ENCODE peak calls at places on chromosomes 2 and 18, in six cellular contexts. O is A549, G is Peyer's patch, D is right lobe of liver, P is heart left ventricle, U is thyroid gland. Y is an unnamed sample.

GRCh38 chr2:121561617-121562268 is 31.1 kb downstream of the RNU4ATAC start:
- DNase-seq in D (no peak), U (no peak), O (no peak), P (no peak), G (no peak), Y (no peak)

GRCh38 chr2:181368036-181368435 is 89.2 kb upstream of the ITGA4 start:
- DNase-seq in U (no peak), P (no peak), D (no peak), O (no peak), G (no peak), Y (no peak)

GRCh38 chr2:172234716-172235661 is 132.3 kb upstream of the DLX2 start:
- DNase-seq in O (no peak), D (no peak), U (no peak), G (no peak), P (no peak), Y (peak)

GRCh38 chr2:46803911-46804670 is 111.5 kb downstream of the MCFD2 start:
- DNase-seq in U (no peak), G (no peak), P (no peak), O (peak), D (no peak), Y (no peak)

GRCh38 chr2:12533337-12533736 is 183.4 kb upstream of the TRIB2 start:
- DNase-seq in P (no peak), O (no peak), D (no peak), G (no peak), U (no peak), Y (no peak)

GRCh38 chr18:22170421-22171262 is 1.3 kb downstream of the GATA6 start:
- DNase-seq in O (peak), U (peak), D (peak), P (peak), G (no peak), Y (peak)

GRCh38 chr18:72820571-72820970 is 47.2 kb downstream of the NETO1 start:
- DNase-seq in D (no peak), U (no peak), G (no peak), P (no peak), O (no peak), Y (no peak)

GRCh38 chr2:28666496-28667184 is 85.0 kb upstream of the PPP1CB start:
- DNase-seq in O (no peak), P (no peak), G (no peak), D (no peak), U (no peak), Y (no peak)

GRCh38 chr2:161138429-161138828 is 21.8 kb upstream of the TANK start:
- DNase-seq in P (no peak), D (no peak), G (peak), U (no peak), O (no peak), Y (no peak)

GRCh38 chr18:40048886-40049650 is 1906.0 kb upstream of the PIK3C3 start:
- DNase-seq in O (no peak), G (no peak), U (no peak), P (no peak), D (no peak), Y (no peak)

GRCh38 chr2:223056656-223057418 is 4.8 kb downstream of the KCNE4 start:
- DNase-seq in O (no peak), P (no peak), D (no peak), G (no peak), U (no peak), Y (no peak)

GRCh38 chr18:39487932-39488331 is 1922.3 kb upstream of the CELF4 start:
- DNase-seq in G (no peak), U (no peak), O (no peak), D (no peak), P (no peak), Y (no peak)

GRCh38 chr18:51383711-51384110 is 186.2 kb upstream of the MEX3C start:
- DNase-seq in D (no peak), U (no peak), G (no peak), P (no peak), O (no peak), Y (no peak)

GRCh38 chr2:213161759-213162514 is 10.5 kb upstream of the IKZF2 start:
- DNase-seq in G (no peak), P (no peak), U (no peak), O (no peak), D (no peak), Y (no peak)

GRCh38 chr18:79918089-79919011 is 33.1 kb downstream of the SLC66A2 start:
- DNase-seq in P (peak), O (no peak), U (no peak), G (no peak), D (peak), Y (no peak)

GRCh38 chr2:47803363-47803762 is 20.4 kb downstream of the MSH6 start:
- DNase-seq in D (no peak), O (peak), G (no peak), P (no peak), U (no peak), Y (no peak)

GRCh38 chr2:212727751-212728150 is 189.1 kb upstream of the ERBB4 start:
- DNase-seq in U (peak), O (no peak), G (no peak), P (no peak), D (no peak), Y (no peak)

GRCh38 chr2:11320698-11321492 is 23.5 kb downstream of the ROCK2 start:
- DNase-seq in U (no peak), P (no peak), D (no peak), G (no peak), O (peak), Y (no peak)

GRCh38 chr18:58511306-58511705 is 117.6 kb downstream of the ALPK2 start:
- DNase-seq in U (no peak), D (no peak), O (no peak), G (peak), P (no peak), Y (no peak)

GRCh38 chr2:150222317-150222716 is 265.1 kb downstream of the RND3 start:
- DNase-seq in U (no peak), D (no peak), P (no peak), G (no peak), O (no peak), Y (no peak)

GRCh38 chr2:54810236-54810635 is 86.8 kb downstream of the EML6 start:
- DNase-seq in U (no peak), G (no peak), O (no peak), P (no peak), D (no peak), Y (no peak)

GRCh38 chr2:118668431-118669424 is 178.7 kb downstream of the EN1 start:
- DNase-seq in G (no peak), D (no peak), O (peak), P (no peak), U (peak), Y (no peak)

GRCh38 chr18:48539406-48540328 is 836 bp downstream of the CTIF start:
- DNase-seq in U (peak), P (peak), G (peak), D (peak), O (peak), Y (peak)

GRCh38 chr2:185811580-185811979 is 73.0 kb downstream of the FSIP2 start:
- DNase-seq in G (no peak), D (no peak), O (no peak), P (no peak), U (no peak), Y (no peak)

GRCh38 chr2:200156140-200156858 is 150.2 kb upstream of the SPATS2L start:
- DNase-seq in G (no peak), D (no peak), U (no peak), O (peak), P (no peak), Y (no peak)

GRCh38 chr2:191462370-191462769 is 215.6 kb upstream of the NABP1 start:
- DNase-seq in O (no peak), U (no peak), G (no peak), P (no peak), D (peak), Y (no peak)

GRCh38 chr2:174846941-174847938 is 83.0 kb upstream of the CHRNA1 start:
- DNase-seq in O (peak), D (no peak), U (no peak), G (no peak), P (no peak), Y (no peak)

GRCh38 chr2:66305714-66306113 is 129.2 kb upstream of the MEIS1 start:
- DNase-seq in G (no peak), P (peak), O (no peak), D (no peak), U (peak), Y (peak)

GRCh38 chr2:236607471-236608307 is 38.1 kb downstream of the ACKR3 start:
- DNase-seq in D (no peak), P (no peak), U (peak), O (peak), G (no peak), Y (no peak)

GRCh38 chr2:161416633-161417427 is 733 bp downstream of the TBR1 start:
- DNase-seq in O (no peak), D (no peak), G (no peak), U (no peak), P (no peak), Y (no peak)

GRCh38 chr18:77081387-77081773 is 51.2 kb downstream of the MBP start:
- DNase-seq in D (no peak), O (no peak), U (no peak), P (no peak), G (no peak), Y (no peak)

GRCh38 chr18:50697509-50697908 is 122.3 kb downstream of the MRO start:
- DNase-seq in G (no peak), O (no peak), D (no peak), P (no peak), U (no peak), Y (no peak)

GRCh38 chr2:219270055-219270372 is 9.2 kb upstream of the DNAJB2 start:
- DNase-seq in D (peak), O (no peak), G (no peak), P (no peak), U (no peak), Y (no peak)

GRCh38 chr2:207683879-207684627 is 27.4 kb upstream of the CCNYL1 start:
- DNase-seq in O (peak), U (no peak), D (no peak), P (no peak), G (no peak), Y (no peak)

GRCh38 chr2:122514451-122514996 is 759.1 kb downstream of the TSN start:
- DNase-seq in G (no peak), D (no peak), P (no peak), O (no peak), U (no peak), Y (no peak)

GRCh38 chr2:129891341-129892320 is 87.8 kb upstream of the RAB6C start:
- DNase-seq in P (no peak), U (no peak), D (no peak), O (no peak), G (no peak), Y (no peak)

GRCh38 chr2:127859712-127860085 is 1.7 kb upstream of the POLR2D start:
- DNase-seq in P (peak), O (no peak), G (peak), D (peak), U (peak), Y (peak)

DNA sequence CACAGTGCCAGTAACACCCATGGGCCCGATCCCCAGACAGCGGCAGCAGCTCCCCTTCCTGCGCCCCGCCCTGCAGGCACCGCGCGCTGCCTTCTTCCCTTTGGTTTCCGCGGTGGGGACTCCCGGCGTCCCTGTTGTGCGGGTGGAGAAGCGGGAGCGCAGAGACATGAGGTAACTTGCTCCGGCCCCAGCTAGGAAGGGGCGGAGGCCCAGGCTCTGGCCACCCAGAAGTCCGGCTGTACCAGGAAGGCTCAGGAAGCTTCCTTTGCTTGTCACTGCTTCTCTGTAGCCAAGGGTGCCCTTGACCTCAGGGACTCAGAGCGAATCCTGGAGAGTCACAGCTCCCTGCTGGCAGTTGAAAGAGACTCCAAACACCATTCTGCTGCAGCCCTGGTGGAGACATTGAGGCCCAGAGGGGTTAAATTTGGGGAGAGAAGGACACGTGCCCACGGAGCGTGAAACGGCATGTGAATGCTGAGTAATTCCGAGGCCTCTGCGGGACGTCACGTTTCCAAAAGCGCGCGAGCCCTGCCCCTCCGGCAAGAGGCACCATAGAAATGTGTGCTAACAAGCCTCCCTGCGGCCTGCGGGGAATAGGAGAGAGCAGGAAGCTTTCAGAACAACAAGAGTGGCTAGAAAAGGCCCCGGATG is 6.7 kb upstream of the ADCY3 start:
- DNase-seq in O (no peak), P (peak), G (no peak), D (peak), U (peak), Y (peak)
- TF ChIP-seq POLR2A in O (no peak), P (no peak), G (no peak), D (no peak), U (no peak), Y (peak)

GRCh38 chr2:216341151-216341550 is 31.1 kb downstream of the MARCHF4 start:
- DNase-seq in G (no peak), P (no peak), U (no peak), O (no peak), D (no peak), Y (no peak)

GRCh38 chr2:216340280-216340631 is 32.0 kb downstream of the MARCHF4 start:
- DNase-seq in P (no peak), U (no peak), G (no peak), O (no peak), D (no peak), Y (no peak)

GRCh38 chr2:216343221-216343985 is 28.9 kb downstream of the MARCHF4 start:
- DNase-seq in D (no peak), O (no peak), G (no peak), U (no peak), P (no peak), Y (no peak)

GRCh38 chr2:216335252-216335651 is 37.0 kb downstream of the MARCHF4 start:
- DNase-seq in U (no peak), O (no peak), D (no peak), G (no peak), P (no peak), Y (no peak)

GRCh38 chr2:216339456-216340279 is 32.6 kb downstream of the MARCHF4 start:
- DNase-seq in G (no peak), D (no peak), U (peak), P (no peak), O (peak), Y (peak)
- TF ChIP-seq CTCF in G (no peak), D (no peak), U (no peak), P (peak), O (no peak), Y (no peak)

DNA sequence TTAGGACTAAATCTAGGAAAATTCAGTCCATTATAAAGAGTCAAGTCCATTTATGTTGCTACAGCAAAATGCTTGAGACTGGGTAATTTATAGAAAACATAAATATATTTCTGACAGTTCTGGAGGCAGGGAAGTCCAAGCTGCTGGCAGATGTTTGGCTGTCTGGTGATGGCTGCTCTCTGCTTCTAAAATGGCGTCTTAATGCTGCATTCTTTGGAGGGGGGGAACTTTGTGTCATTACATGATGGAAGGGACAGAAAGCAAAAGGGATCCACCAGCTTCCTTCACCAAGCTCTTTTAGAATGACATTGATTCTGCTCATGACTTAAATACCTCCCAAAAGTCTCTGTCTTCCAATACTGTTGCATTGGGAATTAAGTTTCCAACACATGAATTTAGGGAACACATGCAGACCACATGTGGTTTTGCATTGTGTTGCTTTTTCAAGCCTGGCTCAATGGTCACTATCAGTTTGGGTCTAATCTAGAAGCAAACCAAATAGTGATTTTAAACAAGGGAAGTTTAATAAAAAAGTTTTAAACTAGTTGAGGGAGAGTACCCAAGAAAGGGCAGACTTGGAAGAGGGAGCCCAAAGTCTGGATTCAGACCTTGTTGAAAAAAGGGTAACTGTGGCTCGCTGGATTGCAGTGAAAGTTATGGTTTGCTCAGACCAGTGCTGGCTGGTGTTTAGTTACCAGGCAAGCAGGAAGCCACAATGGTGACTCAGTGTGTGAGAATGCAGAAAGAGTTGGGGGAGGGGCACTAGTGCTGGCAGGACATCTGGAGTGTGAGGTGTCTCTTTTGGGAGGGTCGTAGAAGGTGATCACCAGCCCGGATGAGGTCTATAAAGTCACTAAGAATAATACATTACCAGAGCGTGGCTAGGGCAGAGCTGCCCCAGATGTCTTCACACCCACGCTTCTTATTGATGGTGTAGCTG is 30.8 kb downstream of the C18orf54 start:
- DNase-seq in U (no peak), D (no peak), G (no peak), P (no peak), O (peak), Y (no peak)
- TF ChIP-seq POLR2A in U (no peak), D (no peak), G (no peak), P (no peak), O (no peak), Y (no peak)

GRCh38 chr2:135064149-135064548 is 12.1 kb downstream of the RAB3GAP1 start:
- DNase-seq in G (no peak), U (no peak), P (no peak), D (no peak), O (no peak), Y (no peak)
- TF ChIP-seq CTCF in G (no peak), U (no peak), P (no peak), D (no peak), O (no peak), Y (no peak)

DNA sequence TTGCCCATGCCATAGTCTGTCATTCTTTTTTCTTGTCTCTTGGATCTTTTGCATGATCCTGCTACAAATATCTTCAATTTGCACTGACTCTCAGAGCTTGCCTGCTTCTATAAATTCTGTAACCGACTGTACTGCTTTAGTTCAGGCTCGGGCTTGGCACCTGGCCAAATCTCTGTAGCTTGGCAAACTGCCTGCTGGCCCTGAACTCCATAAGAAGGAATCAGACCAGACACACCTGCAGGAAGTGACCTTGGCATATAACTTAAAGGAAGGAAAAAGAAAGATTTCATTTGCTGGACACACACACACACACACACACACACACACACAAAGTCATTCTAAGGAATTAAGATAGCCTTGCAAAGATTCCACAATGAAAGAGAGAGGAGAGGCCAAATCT is 291.2 kb upstream of the DDX18 start:
- DNase-seq in P (peak), O (no peak), D (peak), G (no peak), U (peak), Y (no peak)
- TF ChIP-seq POLR2A in P (no peak), O (no peak), D (no peak), G (no peak), U (no peak), Y (no peak)

GRCh38 chr2:105377871-105378270 is 21.0 kb downstream of the FHL2 start:
- DNase-seq in P (no peak), G (no peak), U (no peak), D (no peak), O (no peak), Y (no peak)
- TF ChIP-seq CTCF in P (peak), G (no peak), U (no peak), D (peak), O (peak), Y (no peak)